ENCODE peak calls at places on chromosomes 16 and 17, in six cellular contexts. H is HepG2, Z is GM12878, A is upper lobe of left lung, M is K562, O is HCT116. X is an unnamed sample.

GRCh38 chr17:50774225-50774803 is 7.0 kb upstream of the ANKRD40CL start:
- ATAC-seq in O (peak; percentile 52), H (peak; percentile 34), M (no peak), Z (no peak), A (no peak), X (no peak)

GRCh38 chr16:58032710-58033293 is 7.2 kb downstream of the MMP15 start:
- ATAC-seq in H (peak; percentile 49), O (no peak), M (peak; percentile 58), Z (no peak), A (peak; percentile 16), X (no peak)

GRCh38 chr17:47884905-47885735 is 10.9 kb upstream of the SP2 start:
- ATAC-seq in M (no peak), Z (no peak), O (no peak), A (no peak), H (peak; percentile 15), X (no peak)

GRCh38 chr16:15542734-15543347 is 100.1 kb downstream of the MARF1 start:
- ATAC-seq in A (no peak), H (no peak), Z (peak; percentile 24), M (no peak), O (no peak), X (no peak)

GRCh38 chr16:26644912-26645543 is 421.7 kb upstream of the C16orf82 start:
- ATAC-seq in M (no peak), H (no peak), O (no peak), A (no peak), Z (no peak), X (no peak)

GRCh38 chr16:22721497-22722100 is 92.4 kb upstream of the HS3ST2 start:
- ATAC-seq in M (no peak), A (no peak), O (no peak), H (no peak), Z (no peak), X (no peak)

GRCh38 chr16:4501071-4501478 is 24.9 kb downstream of the HMOX2 start:
- ATAC-seq in Z (no peak), O (no peak), A (peak; percentile 49), M (no peak), H (peak; percentile 23), X (no peak)

GRCh38 chr17:64773836-64774761 is 112.0 kb upstream of the SMURF2 start:
- ATAC-seq in A (peak; percentile 22), M (peak; percentile 96), H (peak; percentile 85), Z (peak; percentile 76), O (peak; percentile 89), X (no peak)

GRCh38 chr17:60355663-60356594 is 36.0 kb downstream of the USP32 start:
- ATAC-seq in Z (peak; percentile 53), A (no peak), H (peak; percentile 87), O (no peak), M (peak; percentile 68), X (no peak)

GRCh38 chr16:10749680-10750035 is 6.0 kb downstream of the NUBP1 start:
- ATAC-seq in Z (no peak), O (peak; percentile 37), H (no peak), M (no peak), A (no peak), X (no peak)

GRCh38 chr17:79196913-79197312 is 122.3 kb downstream of the ENGASE start:
- ATAC-seq in M (no peak), Z (no peak), A (no peak), H (no peak), O (no peak), X (no peak)

GRCh38 chr17:69344939-69345338 is 18.0 kb upstream of the ABCA5 start:
- ATAC-seq in A (no peak), H (no peak), M (no peak), O (peak; percentile 69), Z (no peak), X (no peak)

GRCh38 chr17:69350911-69351310 is 24.0 kb upstream of the ABCA5 start:
- ATAC-seq in Z (no peak), O (no peak), A (no peak), M (no peak), H (no peak), X (no peak)

GRCh38 chr17:69342896-69343644 is 16.1 kb upstream of the ABCA5 start:
- ATAC-seq in Z (no peak), H (no peak), O (no peak), A (no peak), M (no peak), X (no peak)

DNA sequence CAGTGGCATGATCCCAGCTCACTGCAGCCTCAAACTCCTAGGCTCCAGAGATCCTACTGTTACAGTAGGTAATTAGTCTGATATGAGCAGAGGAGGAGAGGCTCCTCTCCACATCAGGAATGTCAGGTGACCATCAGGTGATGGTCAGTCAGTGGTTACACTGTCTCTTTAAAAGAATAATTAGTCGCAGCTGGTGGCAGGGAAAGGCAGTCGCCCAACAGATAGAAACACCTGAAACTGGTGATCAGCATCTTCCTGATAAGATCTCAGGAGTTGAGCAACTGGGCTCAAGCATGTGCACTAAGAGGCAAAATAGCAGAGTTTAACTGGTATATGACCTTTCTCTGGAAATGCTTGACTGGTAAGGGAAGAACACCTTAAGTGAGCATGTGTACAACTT is 21.5 kb upstream of the ABCA5 start:
- ATAC-seq in M (no peak), Z (no peak), A (no peak), H (peak; percentile 26), O (no peak), X (no peak)
- TF ChIP-seq POLR2AphosphoS5 in M (no peak), Z (no peak), A (no peak), H (no peak), O (no peak), X (no peak)

DNA sequence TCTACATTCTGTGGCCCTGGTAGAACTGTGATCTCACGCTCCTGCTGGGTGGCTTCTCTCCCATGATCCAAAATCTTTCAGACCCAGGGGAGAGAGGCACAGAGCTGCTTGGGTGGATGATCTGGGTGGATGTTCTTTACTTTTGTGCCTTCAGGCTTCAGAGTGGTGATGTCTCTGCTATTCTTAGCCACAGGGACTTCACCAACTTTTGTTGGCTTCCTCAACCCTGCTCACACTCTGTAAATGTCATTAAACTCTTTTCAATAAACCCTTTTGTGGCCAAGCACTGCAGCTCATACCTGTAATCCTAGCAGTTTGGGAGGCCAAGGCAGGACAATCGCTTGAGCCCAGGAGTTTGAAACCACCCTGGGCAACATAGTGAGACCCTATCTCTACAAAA is 7.6 kb downstream of the CLEC10A start:
- ATAC-seq in Z (peak; percentile 27), M (no peak), O (no peak), A (no peak), H (no peak), X (no peak)
- TF ChIP-seq CTCF in Z (no peak), M (no peak), O (no peak), A (no peak), H (no peak), X (no peak)

GRCh38 chr17:74466111-74466784 is at the start of gene CD300A:
- ATAC-seq in M (no peak), H (peak; percentile 17), O (no peak), A (peak; percentile 59), Z (peak; percentile 31), X (no peak)

GRCh38 chr17:74464730-74465377 is 1.6 kb upstream of the CD300A start:
- ATAC-seq in Z (no peak), H (no peak), O (peak; percentile 35), A (no peak), M (no peak), X (no peak)

GRCh38 chr17:74466785-74467158 is 338 bp downstream of the CD300A start:
- ATAC-seq in M (no peak), O (no peak), Z (peak; percentile 22), H (peak; percentile 17), A (peak; percentile 2), X (no peak)

GRCh38 chr17:74465378-74466110 is 890 bp upstream of the CD300A start:
- ATAC-seq in Z (no peak), A (no peak), O (no peak), M (no peak), H (no peak), X (no peak)

GRCh38 chr17:74467221-74467951 is 952 bp downstream of the CD300A start:
- ATAC-seq in M (no peak), A (peak; percentile 53), O (no peak), Z (peak; percentile 78), H (peak; percentile 50), X (no peak)
- TF ChIP-seq POLR2A in M (no peak), A (no peak), O (no peak), Z (peak; percentile 58), H (no peak), X (no peak)

GRCh38 chr17:6444573-6445335 is 499 bp downstream of the PIMREG start:
- ATAC-seq in A (no peak), M (no peak), Z (no peak), H (no peak), O (no peak), X (no peak)

GRCh38 chr17:6442775-6443174 is 1.5 kb upstream of the PIMREG start:
- ATAC-seq in H (no peak), A (no peak), O (no peak), Z (no peak), M (no peak), X (no peak)

GRCh38 chr17:6439951-6440350 is 4.3 kb upstream of the PIMREG start:
- ATAC-seq in O (no peak), Z (no peak), M (no peak), H (no peak), A (no peak), X (no peak)

GRCh38 chr17:6446516-6447100 is 2.4 kb downstream of the PIMREG start:
- ATAC-seq in A (no peak), M (no peak), O (no peak), Z (no peak), H (no peak), X (no peak)

DNA sequence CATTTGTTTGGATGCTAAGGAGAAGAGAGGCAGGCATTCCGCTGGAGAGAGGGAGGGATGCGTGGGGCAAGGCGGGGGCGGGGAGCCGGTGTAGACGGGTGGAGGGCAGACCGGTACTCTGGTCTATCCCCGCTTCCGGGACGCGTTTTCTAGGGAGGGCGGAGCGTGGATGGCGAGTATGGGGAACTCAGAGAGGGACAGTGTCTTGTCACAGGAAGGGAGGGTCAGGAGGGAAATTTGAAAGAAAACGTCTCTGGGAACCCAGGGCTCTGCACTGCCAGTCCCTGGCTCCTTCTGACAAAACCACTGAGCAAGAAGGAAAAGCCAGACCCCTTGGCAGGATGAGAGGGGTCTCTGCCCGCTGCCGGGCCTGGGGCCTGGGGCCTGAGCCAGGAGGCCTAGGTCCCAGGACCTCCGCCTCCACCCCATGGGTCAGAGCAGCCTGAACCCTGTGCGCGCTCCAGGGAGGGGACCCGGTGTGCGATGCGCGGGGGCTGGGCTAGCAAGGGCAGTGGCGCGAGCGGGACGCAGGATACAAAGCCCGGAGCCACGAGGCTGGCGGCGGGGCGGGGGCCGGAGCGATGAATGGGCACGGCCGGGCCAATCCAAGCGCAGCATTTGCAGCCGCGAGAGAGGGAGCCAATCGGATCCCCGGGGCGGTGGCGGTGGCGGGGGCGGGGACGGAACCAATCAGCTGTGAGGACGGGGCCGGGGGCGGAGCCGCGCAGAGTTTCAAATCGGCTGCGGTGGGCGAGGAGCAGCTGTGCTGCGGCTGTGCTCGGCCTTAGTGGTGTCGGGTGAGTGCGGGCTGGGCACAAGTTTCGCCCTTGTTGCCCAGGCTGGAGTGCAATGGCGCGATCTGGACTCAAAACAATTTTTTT is at the start of gene PIMREG:
- ATAC-seq in H (peak; percentile 97), M (peak; percentile 99), Z (peak; percentile 98), O (peak; percentile 96), A (peak; percentile 99), X (peak; percentile 99)
- TF ChIP-seq POLR2AphosphoS5 in H (peak; percentile 32), M (no peak), Z (peak; percentile 71), O (peak; percentile 78), A (no peak), X (no peak)

GRCh38 chr17:41786227-41787020 is at the start of gene JUP:
- ATAC-seq in Z (peak; percentile 98), A (peak; percentile 97), M (peak; percentile 93), H (peak; percentile 97), O (peak; percentile 94), X (peak; percentile 98)
- TF ChIP-seq CTCF in Z (peak; percentile 47), A (peak; percentile 87), M (peak; percentile 68), H (peak; percentile 83), O (peak; percentile 71), X (peak; percentile 46)